ENCODE peak calls at places on chromosome X, in seven cellular contexts. One of them, this sample, is unnamed.

GRCh38 chrX:153633607-153634180 is 13.3 kb upstream of the DUSP9 start:
- DNase-seq in HepG2: no peak
- DNase-seq in K562: no peak
- DNase-seq in HCT116: no peak
- DNase-seq in GM12878: no peak
- DNase-seq in SK-N-SH: no peak
- DNase-seq in H1: no peak
- DNase-seq in this sample: no peak

GRCh38 chrX:72536542-72536941 is 36.1 kb downstream of the HDAC8 start:
- DNase-seq in HepG2: no peak
- DNase-seq in K562: no peak
- DNase-seq in HCT116: no peak
- DNase-seq in GM12878: no peak
- DNase-seq in SK-N-SH: no peak
- DNase-seq in H1: no peak
- DNase-seq in this sample: no peak

GRCh38 chrX:24260827-24261550 is 52.9 kb downstream of the SUPT20HL2 start:
- DNase-seq in HepG2: no peak
- DNase-seq in K562: no peak
- DNase-seq in HCT116: no peak
- DNase-seq in GM12878: no peak
- DNase-seq in SK-N-SH: no peak
- DNase-seq in H1: no peak
- DNase-seq in this sample: no peak

GRCh38 chrX:68699960-68700746 is 52.7 kb downstream of the STARD8 start:
- DNase-seq in HepG2: no peak
- DNase-seq in K562: peak
- DNase-seq in HCT116: no peak
- DNase-seq in GM12878: no peak
- DNase-seq in SK-N-SH: no peak
- DNase-seq in H1: no peak
- DNase-seq in this sample: no peak

GRCh38 chrX:9885150-9885549 is 82.0 kb upstream of the CLDN34 start:
- DNase-seq in HepG2: peak
- DNase-seq in K562: peak
- DNase-seq in HCT116: peak
- DNase-seq in GM12878: no peak
- DNase-seq in SK-N-SH: peak
- DNase-seq in H1: peak
- DNase-seq in this sample: peak

GRCh38 chrX:17697191-17697590 is 40.1 kb upstream of the SCML1 start:
- DNase-seq in HepG2: peak
- DNase-seq in K562: no peak
- DNase-seq in HCT116: no peak
- DNase-seq in GM12878: no peak
- DNase-seq in SK-N-SH: no peak
- DNase-seq in H1: no peak
- DNase-seq in this sample: no peak

GRCh38 chrX:15674514-15674898 is 9.9 kb upstream of the CLTRN start:
- DNase-seq in HepG2: peak
- DNase-seq in K562: peak
- DNase-seq in HCT116: peak
- DNase-seq in GM12878: peak
- DNase-seq in SK-N-SH: peak
- DNase-seq in H1: no peak
- DNase-seq in this sample: peak

GRCh38 chrX:68692651-68693050 is 45.2 kb downstream of the STARD8 start:
- DNase-seq in HepG2: no peak
- DNase-seq in K562: no peak
- DNase-seq in HCT116: no peak
- DNase-seq in GM12878: no peak
- DNase-seq in SK-N-SH: no peak
- DNase-seq in H1: no peak
- DNase-seq in this sample: no peak

GRCh38 chrX:123884809-123885408 is 25.1 kb downstream of the XIAP start:
- DNase-seq in HepG2: peak
- DNase-seq in K562: peak
- DNase-seq in HCT116: no peak
- DNase-seq in GM12878: no peak
- DNase-seq in SK-N-SH: peak
- DNase-seq in H1: no peak
- DNase-seq in this sample: peak

GRCh38 chrX:154774622-154775021 is 12.0 kb downstream of the DKC1 start:
- DNase-seq in HepG2: no peak
- DNase-seq in K562: no peak
- DNase-seq in HCT116: no peak
- DNase-seq in GM12878: no peak
- DNase-seq in SK-N-SH: no peak
- DNase-seq in H1: no peak
- DNase-seq in this sample: no peak

GRCh38 chrX:91434351-91435168 is at the start of gene PABPC5:
- DNase-seq in HepG2: no peak
- DNase-seq in K562: no peak
- DNase-seq in HCT116: no peak
- DNase-seq in GM12878: no peak
- DNase-seq in SK-N-SH: peak
- DNase-seq in H1: peak
- DNase-seq in this sample: no peak

GRCh38 chrX:48475295-48475694 is 704 bp upstream of the FTSJ1 start:
- DNase-seq in HepG2: peak
- DNase-seq in K562: peak
- DNase-seq in HCT116: no peak
- DNase-seq in GM12878: no peak
- DNase-seq in SK-N-SH: peak
- DNase-seq in H1: no peak
- DNase-seq in this sample: no peak

GRCh38 chrX:101415180-101416130 is 7.4 kb downstream of the HNRNPH2 start:
- DNase-seq in HepG2: peak
- DNase-seq in K562: peak
- DNase-seq in HCT116: no peak
- DNase-seq in GM12878: peak
- DNase-seq in SK-N-SH: peak
- DNase-seq in H1: no peak
- DNase-seq in this sample: peak

GRCh38 chrX:67780694-67781109 is 236.9 kb downstream of the AR start:
- DNase-seq in HepG2: no peak
- DNase-seq in K562: peak
- DNase-seq in HCT116: no peak
- DNase-seq in GM12878: no peak
- DNase-seq in SK-N-SH: no peak
- DNase-seq in H1: no peak
- DNase-seq in this sample: peak

GRCh38 chrX:153871451-153871850 is 14.5 kb downstream of the L1CAM start:
- DNase-seq in HepG2: no peak
- DNase-seq in K562: no peak
- DNase-seq in HCT116: no peak
- DNase-seq in GM12878: no peak
- DNase-seq in SK-N-SH: peak
- DNase-seq in H1: no peak
- DNase-seq in this sample: no peak

GRCh38 chrX:46758163-46758955 is 559 bp downstream of the SLC9A7 start:
- DNase-seq in HepG2: no peak
- DNase-seq in K562: no peak
- DNase-seq in HCT116: no peak
- DNase-seq in GM12878: no peak
- DNase-seq in SK-N-SH: peak
- DNase-seq in H1: peak
- DNase-seq in this sample: peak

GRCh38 chrX:91137881-91138280 is 296.8 kb upstream of the PABPC5 start:
- DNase-seq in HepG2: no peak
- DNase-seq in K562: no peak
- DNase-seq in HCT116: no peak
- DNase-seq in GM12878: no peak
- DNase-seq in SK-N-SH: no peak
- DNase-seq in H1: no peak
- DNase-seq in this sample: no peak

GRCh38 chrX:133461226-133461625 is 45.9 kb upstream of the GPC4 start:
- DNase-seq in HepG2: no peak
- DNase-seq in K562: no peak
- DNase-seq in HCT116: no peak
- DNase-seq in GM12878: no peak
- DNase-seq in SK-N-SH: no peak
- DNase-seq in H1: no peak
- DNase-seq in this sample: no peak

GRCh38 chrX:40471965-40472648 is 108.7 kb upstream of the ATP6AP2 start:
- DNase-seq in HepG2: peak
- DNase-seq in K562: peak
- DNase-seq in HCT116: no peak
- DNase-seq in GM12878: peak
- DNase-seq in SK-N-SH: peak
- DNase-seq in H1: peak
- DNase-seq in this sample: peak

GRCh38 chrX:153372949-153373348 is 28.2 kb downstream of the PNMA6E start:
- DNase-seq in HepG2: no peak
- DNase-seq in K562: no peak
- DNase-seq in HCT116: no peak
- DNase-seq in GM12878: no peak
- DNase-seq in SK-N-SH: no peak
- DNase-seq in H1: no peak
- DNase-seq in this sample: no peak

GRCh38 chrX:3244203-3244743 is 102.2 kb downstream of the MXRA5 start:
- DNase-seq in HepG2: no peak
- DNase-seq in K562: no peak
- DNase-seq in HCT116: no peak
- DNase-seq in GM12878: no peak
- DNase-seq in SK-N-SH: no peak
- DNase-seq in H1: no peak
- DNase-seq in this sample: no peak

GRCh38 chrX:98028691-98029090 is 1145.0 kb downstream of the RPA4 start:
- DNase-seq in HepG2: no peak
- DNase-seq in K562: no peak
- DNase-seq in HCT116: no peak
- DNase-seq in GM12878: no peak
- DNase-seq in SK-N-SH: no peak
- DNase-seq in H1: no peak
- DNase-seq in this sample: no peak

DNA sequence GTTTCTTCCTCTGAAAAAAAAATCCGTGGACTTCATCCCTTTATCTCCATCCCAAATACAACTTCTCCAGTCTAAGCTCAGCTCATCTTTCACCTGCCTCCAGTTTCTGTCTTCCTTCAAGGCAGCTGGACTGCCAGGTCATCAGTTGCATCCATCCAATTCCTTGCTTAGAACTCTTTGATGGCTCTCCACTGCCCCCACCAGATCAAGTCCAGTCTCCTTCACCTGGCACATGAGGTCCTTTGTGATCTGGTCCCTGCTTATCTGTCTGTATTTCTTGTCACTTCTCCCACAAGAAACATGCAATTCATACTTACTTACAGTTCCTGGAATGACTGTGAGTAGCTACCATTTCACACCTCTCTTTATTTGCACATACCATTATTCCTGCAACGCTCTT is 33.8 kb downstream of the OTUD6A start:
- DNase-seq in HepG2: peak
- DNase-seq in K562: peak
- DNase-seq in HCT116: peak
- DNase-seq in GM12878: no peak
- DNase-seq in SK-N-SH: no peak
- DNase-seq in H1: no peak
- DNase-seq in this sample: peak
- TF ChIP-seq JUND in HepG2: no peak
- TF ChIP-seq JUND in K562: no peak
- TF ChIP-seq JUND in HCT116: no peak
- TF ChIP-seq JUND in GM12878: no peak
- TF ChIP-seq JUND in SK-N-SH: no peak
- TF ChIP-seq JUND in H1: no peak
- TF ChIP-seq JUND in this sample: no peak

DNA sequence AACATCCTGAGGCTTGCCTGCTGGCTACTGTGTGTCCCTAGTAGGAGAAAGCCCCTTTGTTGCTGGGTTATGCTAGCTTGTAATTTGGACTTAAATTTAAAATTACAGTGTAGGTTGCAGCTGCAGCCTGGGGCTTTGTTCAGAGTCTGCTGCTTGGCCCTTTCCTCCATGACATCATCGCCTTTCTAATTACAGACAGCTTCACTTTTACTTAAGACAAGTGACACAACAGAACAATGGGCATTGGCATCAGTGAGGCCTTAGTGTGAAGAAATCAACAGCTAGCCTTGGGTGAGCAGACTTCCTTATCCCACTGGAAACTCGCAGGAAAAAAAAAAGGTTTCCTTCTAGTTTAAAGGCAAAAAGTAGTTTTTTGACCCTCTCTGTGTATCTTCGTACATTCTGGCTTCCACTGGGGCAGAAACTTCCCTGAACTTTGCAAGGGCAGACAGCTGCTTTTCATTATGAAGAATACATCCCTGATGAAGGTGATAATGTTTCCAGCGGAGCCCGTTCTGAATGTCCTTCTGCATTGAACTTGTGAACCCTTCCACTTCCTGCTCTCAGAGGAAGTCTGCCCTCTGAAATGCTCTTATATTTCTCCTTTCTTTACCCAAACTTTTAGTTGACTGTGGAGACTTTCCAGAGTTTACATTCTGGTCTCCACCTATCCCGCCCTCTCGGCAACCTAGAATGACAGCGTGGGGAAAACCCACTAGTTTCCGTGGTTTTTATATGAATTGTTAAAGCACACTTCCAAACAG is 123.2 kb upstream of the FAM9C start:
- DNase-seq in HepG2: no peak
- DNase-seq in K562: no peak
- DNase-seq in HCT116: no peak
- DNase-seq in GM12878: no peak
- DNase-seq in SK-N-SH: peak
- DNase-seq in H1: no peak
- DNase-seq in this sample: peak
- TF ChIP-seq JUND in HepG2: no peak
- TF ChIP-seq JUND in K562: no peak
- TF ChIP-seq JUND in HCT116: no peak
- TF ChIP-seq JUND in GM12878: no peak
- TF ChIP-seq JUND in SK-N-SH: no peak
- TF ChIP-seq JUND in H1: no peak
- TF ChIP-seq JUND in this sample: no peak

GRCh38 chrX:149984411-149984810 is 46.1 kb upstream of the EOLA2 start:
- DNase-seq in HepG2: no peak
- DNase-seq in K562: no peak
- DNase-seq in HCT116: no peak
- DNase-seq in GM12878: no peak
- DNase-seq in SK-N-SH: no peak
- DNase-seq in H1: no peak
- DNase-seq in this sample: no peak

GRCh38 chrX:149979126-149979644 is 40.9 kb upstream of the EOLA2 start:
- DNase-seq in HepG2: no peak
- DNase-seq in K562: no peak
- DNase-seq in HCT116: no peak
- DNase-seq in GM12878: no peak
- DNase-seq in SK-N-SH: no peak
- DNase-seq in H1: no peak
- DNase-seq in this sample: no peak

GRCh38 chrX:149987613-149988012 is 49.3 kb upstream of the EOLA2 start:
- DNase-seq in HepG2: no peak
- DNase-seq in K562: no peak
- DNase-seq in HCT116: no peak
- DNase-seq in GM12878: no peak
- DNase-seq in SK-N-SH: no peak
- DNase-seq in H1: no peak
- DNase-seq in this sample: no peak

GRCh38 chrX:149982310-149982709 is 44.0 kb upstream of the EOLA2 start:
- DNase-seq in HepG2: peak
- DNase-seq in K562: no peak
- DNase-seq in HCT116: no peak
- DNase-seq in GM12878: no peak
- DNase-seq in SK-N-SH: no peak
- DNase-seq in H1: no peak
- DNase-seq in this sample: no peak
- TF ChIP-seq JUND in HepG2: no peak
- TF ChIP-seq JUND in K562: no peak
- TF ChIP-seq JUND in HCT116: no peak
- TF ChIP-seq JUND in GM12878: no peak
- TF ChIP-seq JUND in SK-N-SH: no peak
- TF ChIP-seq JUND in H1: no peak
- TF ChIP-seq JUND in this sample: no peak

GRCh38 chrX:96424007-96424406 is 260.6 kb upstream of the DIAPH2 start:
- DNase-seq in HepG2: no peak
- DNase-seq in K562: no peak
- DNase-seq in HCT116: no peak
- DNase-seq in GM12878: no peak
- DNase-seq in SK-N-SH: no peak
- DNase-seq in H1: no peak
- DNase-seq in this sample: no peak
- TF ChIP-seq JUND in HepG2: no peak
- TF ChIP-seq JUND in K562: no peak
- TF ChIP-seq JUND in HCT116: no peak
- TF ChIP-seq JUND in GM12878: no peak
- TF ChIP-seq JUND in SK-N-SH: no peak
- TF ChIP-seq JUND in H1: no peak
- TF ChIP-seq JUND in this sample: no peak

This sample was measured in T47D.